ENCODE peak calls at places on chromosomes 6 and 20, in nine cellular contexts. Y is K562; O is Peyer's patch; L is IMR-90; W is small intestine; I is CD4-positive, CD25-positive, alpha-beta regulatory T cell; U is Panc1; X is right cardiac atrium; P is breast epithelium. G is an unnamed sample.
A peak's percentile ranks its signal among the peaks of the same experiment; 100 is the strongest.

GRCh38 chr20:38725458-38725958 is 1.2 kb downstream of the SLC32A1 start:
- DNase-seq in O (no peak), L (no peak), W (no peak), Y (no peak), P (no peak), U (no peak), X (no peak), I (no peak), G (no peak)

GRCh38 chr6:26043389-26044139 is 43.7 kb upstream of the HFE start:
- DNase-seq in Y (peak; percentile 53), O (peak; percentile 79), W (peak; percentile 98), X (peak; percentile 58), I (peak; percentile 96), U (no peak), P (peak; percentile 69), L (peak; percentile 99), G (peak; percentile 96)

GRCh38 chr20:8837396-8837795 is 231.5 kb upstream of the PLCB4 start:
- DNase-seq in W (no peak), U (no peak), O (no peak), Y (no peak), I (no peak), L (peak; percentile 96), X (no peak), P (no peak), G (no peak)

GRCh38 chr6:15593798-15594197 is 69.0 kb downstream of the DTNBP1 start:
- DNase-seq in X (no peak), Y (no peak), U (no peak), P (no peak), L (peak; percentile 27), O (no peak), I (no peak), W (no peak), G (no peak)

GRCh38 chr6:80625405-80625804 is 518.9 kb downstream of the BCKDHB start:
- DNase-seq in I (no peak), L (no peak), Y (no peak), U (no peak), P (no peak), O (no peak), W (no peak), X (no peak), G (no peak)

GRCh38 chr20:17691758-17692157 is 8.0 kb upstream of the BANF2 start:
- DNase-seq in L (no peak), I (no peak), P (no peak), U (no peak), Y (no peak), X (no peak), W (no peak), O (no peak), G (no peak)

GRCh38 chr20:33568378-33569289 is 78.7 kb downstream of the CBFA2T2 start:
- DNase-seq in P (no peak), U (no peak), I (no peak), X (peak; percentile 45), L (no peak), O (no peak), W (peak; percentile 32), Y (no peak), G (no peak)

GRCh38 chr6:7805828-7806227 is 79.9 kb downstream of the BMP6 start:
- DNase-seq in U (no peak), O (no peak), Y (no peak), I (no peak), L (no peak), W (no peak), P (no peak), X (no peak), G (no peak)

GRCh38 chr20:32522775-32523612 is 62.1 kb downstream of the NOL4L start:
- DNase-seq in P (no peak), Y (no peak), I (no peak), L (peak; percentile 55), U (no peak), O (peak; percentile 39), X (no peak), W (no peak), G (no peak)

GRCh38 chr20:56626367-56627121 is 2.6 kb upstream of the TFAP2C start:
- DNase-seq in W (no peak), U (no peak), P (no peak), I (no peak), L (no peak), X (no peak), Y (peak; percentile 54), O (no peak), G (no peak)

GRCh38 chr20:49701313-49701731 is 12.4 kb downstream of the B4GALT5 start:
- DNase-seq in O (no peak), X (no peak), Y (no peak), L (peak; percentile 43), W (no peak), I (peak; percentile 80), P (no peak), U (no peak), G (no peak)

GRCh38 chr6:76592561-76592960 is 520.1 kb upstream of the IMPG1 start:
- DNase-seq in P (no peak), X (no peak), I (no peak), O (no peak), Y (no peak), L (no peak), W (no peak), U (no peak), G (peak; percentile 15)

GRCh38 chr6:71080793-71081192 is 123.9 kb upstream of the B3GAT2 start:
- DNase-seq in L (peak; percentile 63), Y (no peak), P (no peak), X (no peak), O (no peak), I (no peak), W (no peak), U (no peak), G (no peak)

GRCh38 chr6:134954272-134954990 is 4.5 kb upstream of the ALDH8A1 start:
- DNase-seq in O (no peak), P (no peak), U (no peak), Y (no peak), X (no peak), L (no peak), W (peak; percentile 67), I (no peak), G (no peak)

GRCh38 chr6:139979021-139979721 is 604.7 kb upstream of the CITED2 start:
- DNase-seq in W (no peak), I (no peak), L (no peak), Y (no peak), X (no peak), O (no peak), U (no peak), P (no peak), G (no peak)

GRCh38 chr6:38012573-38012972 is 193.0 kb downstream of the ZFAND3 start:
- DNase-seq in W (peak; percentile 51), Y (peak; percentile 39), O (no peak), X (no peak), P (no peak), I (peak; percentile 49), L (peak; percentile 67), U (peak; percentile 25), G (no peak)

GRCh38 chr6:139027620-139028182 is 844 bp upstream of the ABRACL start:
- DNase-seq in L (peak; percentile 63), W (peak; percentile 89), U (no peak), O (peak; percentile 53), X (no peak), P (no peak), Y (no peak), I (peak; percentile 70), G (peak; percentile 61)

DNA sequence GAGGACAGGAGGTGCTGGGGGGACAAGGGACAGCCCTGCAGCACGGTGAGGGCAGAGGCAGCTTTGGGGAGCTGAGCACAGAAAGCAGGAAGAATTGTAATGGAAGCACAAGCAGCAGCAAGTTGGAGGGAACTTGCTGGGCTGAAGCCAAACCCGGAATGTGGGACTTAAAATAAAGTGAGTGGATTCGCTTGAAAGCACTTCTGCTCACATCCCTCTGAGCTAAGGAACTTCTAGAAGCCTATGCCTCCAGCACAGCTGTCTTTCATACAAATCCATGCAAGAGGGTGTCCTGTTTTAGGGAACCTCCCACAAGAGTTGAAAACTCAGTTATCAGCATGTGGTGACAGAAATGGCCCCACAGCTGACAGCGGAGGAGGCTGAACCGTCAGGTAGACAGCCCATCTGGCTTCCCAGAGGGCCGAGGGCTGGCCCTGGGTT is 71.4 kb upstream of the MLN start:
- DNase-seq in W (no peak), X (no peak), L (no peak), O (no peak), P (no peak), U (no peak), Y (no peak), I (no peak), G (no peak)
- H3K27me3 ChIP-seq in W (no peaks in the 10 kb centered on the region), X (no peaks in the 10 kb centered on the region), L (peaks cover 70% of the 10 kb centered on the region), O (no peaks in the 10 kb centered on the region), P (no peaks in the 10 kb centered on the region), U (no peaks in the 10 kb centered on the region), Y (peaks cover 88% of the 10 kb centered on the region), I (no peaks in the 10 kb centered on the region), G (peaks cover 8% of the 10 kb centered on the region)

DNA sequence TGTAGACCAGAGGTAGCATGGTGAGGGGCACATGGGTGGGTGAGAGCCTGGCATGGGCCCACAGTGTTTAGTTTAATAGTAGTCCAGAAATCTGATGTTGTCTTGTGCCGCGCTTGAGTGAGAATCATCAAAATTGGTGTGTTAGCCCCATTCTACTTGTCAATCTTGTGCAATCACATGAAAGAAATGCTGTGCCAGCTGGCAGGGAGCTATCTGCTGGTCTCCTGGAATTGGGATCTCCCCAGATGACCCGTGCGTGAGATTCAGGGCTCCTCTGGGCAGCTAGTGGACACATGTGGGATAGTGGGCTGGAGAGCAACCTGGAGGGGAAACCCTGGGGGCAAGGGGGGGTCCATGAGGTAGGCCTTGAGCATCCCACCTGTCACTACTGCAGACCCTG is 43.5 kb upstream of the ZFP64 start:
- DNase-seq in X (no peak), I (no peak), Y (no peak), O (no peak), U (no peak), L (no peak), P (no peak), W (no peak), G (no peak)
- H3K27ac ChIP-seq in X (no peak overlapping the region), I (no peak overlapping the region), Y (no peak overlapping the region), O (no peak overlapping the region), U (no peak overlapping the region), L (no peak overlapping the region), P (no peak overlapping the region), W (no peak overlapping the region), G (no peak overlapping the region)

DNA sequence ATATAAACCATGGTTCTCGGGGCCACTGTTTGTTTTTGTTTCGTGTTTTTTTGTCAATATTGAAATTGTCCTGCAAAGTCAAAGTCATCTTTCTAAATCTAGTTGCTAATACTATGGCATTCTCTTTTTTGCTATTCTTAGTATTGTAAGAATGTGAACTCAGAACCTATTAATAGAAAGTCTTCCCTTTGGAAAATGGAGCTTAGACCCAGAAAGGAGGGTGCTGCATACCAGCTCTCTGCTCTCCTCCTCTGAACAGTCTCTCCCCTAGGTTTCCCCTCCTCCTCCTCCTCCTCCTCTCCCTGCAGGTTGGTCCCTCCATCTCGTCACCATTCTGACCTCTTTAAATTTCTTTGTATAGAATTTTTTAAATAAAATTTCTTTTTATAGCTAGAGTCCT is 150.4 kb upstream of the CCN2 start:
- DNase-seq in O (no peak), L (no peak), U (no peak), I (no peak), Y (no peak), W (no peak), X (no peak), P (no peak), G (no peak)
- H3K27me3 ChIP-seq in O (no peaks in the 10 kb centered on the region), L (no peaks in the 10 kb centered on the region), U (no peaks in the 10 kb centered on the region), I (no peaks in the 10 kb centered on the region), Y (no peaks in the 10 kb centered on the region), W (no peaks in the 10 kb centered on the region), X (no peaks in the 10 kb centered on the region), P (no peaks in the 10 kb centered on the region), G (no peaks in the 10 kb centered on the region)

GRCh38 chr20:36848078-36848660 is 27.8 kb upstream of the TLDC2 start:
- DNase-seq in U (no peak), I (no peak), Y (no peak), P (no peak), W (no peak), X (peak; percentile 62), O (no peak), L (peak; percentile 97), G (peak; percentile 65)
- H3K27ac ChIP-seq in U (no peak overlapping the region), I (no peak overlapping the region), Y (no peak overlapping the region), P (peak overlapping the region; percentile 79), W (peak overlapping the region; percentile 94), X (peak overlapping the region; percentile 93), O (peak overlapping the region; percentile 72), L (peak overlapping the region; percentile 97), G (no peak overlapping the region)

GRCh38 chr6:35219683-35220326 is 6.0 kb downstream of the SCUBE3 start:
- DNase-seq in I (no peak), U (no peak), O (no peak), P (no peak), L (peak; percentile 55), W (no peak), X (no peak), Y (no peak), G (no peak)
- H3K27me3 ChIP-seq in I (peaks cover 19% of the 10 kb centered on the region), U (no peaks in the 10 kb centered on the region), O (no peaks in the 10 kb centered on the region), P (peaks cover 11% of the 10 kb centered on the region), L (no peaks in the 10 kb centered on the region), W (peaks cover 10% of the 10 kb centered on the region), X (no peaks in the 10 kb centered on the region), Y (peaks cover 46% of the 10 kb centered on the region), G (peaks cover 79% of the 10 kb centered on the region)